ENCODE peak calls at places on chromosomes 16 and 17, in seven cellular contexts. One of them, this sample, is unnamed.

GRCh38 chr17:51833045-51833444 is 325.5 kb downstream of the CA10 start:
- DNase-seq in fibroblast of pulmonary artery: no peak
- DNase-seq in mesothelial cell of epicardium: no peak
- DNase-seq in BJ: no peak
- DNase-seq in cardiac fibroblast: no peak
- DNase-seq in upper lobe of right lung: no peak
- DNase-seq in fibroblast of the aortic adventitia: no peak
- DNase-seq in this sample: no peak

GRCh38 chr16:72974142-72974769 is 73.7 kb downstream of the ZFHX3 start:
- DNase-seq in fibroblast of pulmonary artery: peak; percentile 25
- DNase-seq in upper lobe of right lung: no peak
- DNase-seq in fibroblast of the aortic adventitia: no peak
- DNase-seq in mesothelial cell of epicardium: no peak
- DNase-seq in cardiac fibroblast: peak; percentile 44
- DNase-seq in BJ: no peak
- DNase-seq in this sample: no peak

GRCh38 chr17:33521784-33522183 is 228.7 kb upstream of the ASIC2 start:
- DNase-seq in upper lobe of right lung: no peak
- DNase-seq in fibroblast of the aortic adventitia: no peak
- DNase-seq in BJ: no peak
- DNase-seq in cardiac fibroblast: no peak
- DNase-seq in mesothelial cell of epicardium: no peak
- DNase-seq in fibroblast of pulmonary artery: no peak
- DNase-seq in this sample: peak; percentile 70

GRCh38 chr17:1005361-1005946 is 8.5 kb downstream of the TIMM22 start:
- DNase-seq in mesothelial cell of epicardium: no peak
- DNase-seq in cardiac fibroblast: peak; percentile 83
- DNase-seq in fibroblast of pulmonary artery: peak; percentile 74
- DNase-seq in fibroblast of the aortic adventitia: peak; percentile 74
- DNase-seq in upper lobe of right lung: no peak
- DNase-seq in BJ: no peak
- DNase-seq in this sample: no peak

GRCh38 chr17:28950017-28950751 is 1.1 kb downstream of the PHF12 start:
- DNase-seq in cardiac fibroblast: peak; percentile 52
- DNase-seq in fibroblast of the aortic adventitia: peak; percentile 43
- DNase-seq in fibroblast of pulmonary artery: peak; percentile 48
- DNase-seq in mesothelial cell of epicardium: no peak
- DNase-seq in upper lobe of right lung: peak; percentile 81
- DNase-seq in BJ: no peak
- DNase-seq in this sample: peak; percentile 50

GRCh38 chr16:88628512-88628974 is 9.8 kb upstream of the IL17C start:
- DNase-seq in fibroblast of the aortic adventitia: no peak
- DNase-seq in upper lobe of right lung: no peak
- DNase-seq in BJ: no peak
- DNase-seq in cardiac fibroblast: no peak
- DNase-seq in mesothelial cell of epicardium: no peak
- DNase-seq in fibroblast of pulmonary artery: no peak
- DNase-seq in this sample: peak; percentile 79

GRCh38 chr16:3842994-3843393 is 37.5 kb downstream of the CREBBP start:
- DNase-seq in cardiac fibroblast: peak; percentile 56
- DNase-seq in fibroblast of the aortic adventitia: peak; percentile 85
- DNase-seq in BJ: no peak
- DNase-seq in mesothelial cell of epicardium: no peak
- DNase-seq in fibroblast of pulmonary artery: peak; percentile 36
- DNase-seq in upper lobe of right lung: no peak
- DNase-seq in this sample: no peak

GRCh38 chr16:57609541-57610401 is 18.7 kb upstream of the ADGRG1 start:
- DNase-seq in BJ: no peak
- DNase-seq in upper lobe of right lung: peak; percentile 49
- DNase-seq in fibroblast of pulmonary artery: peak; percentile 54
- DNase-seq in cardiac fibroblast: peak; percentile 56
- DNase-seq in mesothelial cell of epicardium: no peak
- DNase-seq in fibroblast of the aortic adventitia: peak; percentile 65
- DNase-seq in this sample: no peak

GRCh38 chr16:30065943-30066881 is 652 bp downstream of the ALDOA start:
- DNase-seq in fibroblast of the aortic adventitia: peak; percentile 59
- DNase-seq in fibroblast of pulmonary artery: peak; percentile 72
- DNase-seq in mesothelial cell of epicardium: no peak
- DNase-seq in BJ: no peak
- DNase-seq in cardiac fibroblast: peak; percentile 70
- DNase-seq in upper lobe of right lung: peak; percentile 84
- DNase-seq in this sample: no peak

GRCh38 chr16:64910351-64910750 is 211.5 kb downstream of the CDH11 start:
- DNase-seq in fibroblast of pulmonary artery: peak; percentile 95
- DNase-seq in mesothelial cell of epicardium: no peak
- DNase-seq in upper lobe of right lung: no peak
- DNase-seq in fibroblast of the aortic adventitia: peak; percentile 93
- DNase-seq in cardiac fibroblast: peak; percentile 90
- DNase-seq in BJ: peak; percentile 31
- DNase-seq in this sample: no peak

DNA sequence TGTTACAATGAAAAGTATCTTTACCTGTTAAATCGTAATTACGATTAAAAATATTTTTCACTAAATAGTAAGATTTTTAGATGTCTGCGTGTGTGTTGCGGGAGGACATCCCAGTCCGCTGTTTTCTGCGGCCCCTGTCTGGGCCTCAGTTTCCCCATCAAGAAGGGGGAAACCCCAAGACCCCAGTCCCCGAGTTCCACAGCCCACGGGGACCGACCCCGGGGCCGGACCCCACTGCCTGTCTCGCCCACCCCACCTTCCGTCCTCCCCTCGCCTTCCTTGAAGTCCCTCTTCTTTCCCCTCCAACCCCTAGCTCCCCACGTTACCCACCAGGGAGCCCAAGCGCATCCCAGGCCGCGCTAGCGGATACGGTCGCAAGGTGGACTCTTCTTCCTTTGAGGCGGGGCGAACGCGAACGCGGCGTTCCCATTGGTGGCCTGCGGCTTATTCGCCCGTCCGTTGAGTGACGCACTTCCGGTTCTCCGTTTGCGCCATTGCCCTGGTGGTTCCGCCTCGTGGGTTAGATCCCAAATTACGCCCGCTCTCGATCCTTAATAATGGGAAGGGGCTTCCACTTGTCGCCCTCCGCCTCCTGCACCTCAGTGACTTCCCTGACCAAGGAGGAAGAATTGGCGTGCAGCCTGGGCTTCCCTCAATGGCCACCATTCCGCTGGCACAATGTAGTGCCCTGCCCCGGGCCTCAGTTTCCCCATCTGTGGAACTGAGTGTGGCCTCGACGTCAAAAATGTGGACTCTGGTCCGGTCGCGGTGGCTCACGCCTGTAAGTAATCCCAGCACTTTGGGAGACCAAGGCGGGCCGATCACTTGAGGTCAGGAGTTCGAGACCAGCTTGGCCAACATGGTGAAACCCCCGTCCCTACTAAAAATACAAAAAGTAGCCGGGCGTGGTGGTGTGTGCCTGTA is at the start of gene NSMCE1:
- DNase-seq in mesothelial cell of epicardium: peak; percentile 72
- DNase-seq in fibroblast of the aortic adventitia: peak; percentile 97
- DNase-seq in cardiac fibroblast: peak; percentile 97
- DNase-seq in upper lobe of right lung: peak; percentile 99
- DNase-seq in BJ: peak; percentile 66
- DNase-seq in fibroblast of pulmonary artery: peak; percentile 97
- DNase-seq in this sample: peak; percentile 91
- TF ChIP-seq CTCF in mesothelial cell of epicardium: no peak
- TF ChIP-seq CTCF in fibroblast of the aortic adventitia: peak; percentile 41
- TF ChIP-seq CTCF in cardiac fibroblast: peak; percentile 33
- TF ChIP-seq CTCF in upper lobe of right lung: peak; percentile 21
- TF ChIP-seq CTCF in BJ: peak; percentile 43
- TF ChIP-seq CTCF in fibroblast of pulmonary artery: peak; percentile 16
- TF ChIP-seq CTCF in this sample: no peak

GRCh38 chr17:65052585-65052984 is 4.0 kb downstream of the GNA13 start:
- DNase-seq in mesothelial cell of epicardium: no peak
- DNase-seq in upper lobe of right lung: no peak
- DNase-seq in cardiac fibroblast: no peak
- DNase-seq in fibroblast of the aortic adventitia: no peak
- DNase-seq in fibroblast of pulmonary artery: no peak
- DNase-seq in BJ: no peak
- DNase-seq in this sample: no peak
- TF ChIP-seq CTCF in mesothelial cell of epicardium: no peak
- TF ChIP-seq CTCF in upper lobe of right lung: no peak
- TF ChIP-seq CTCF in cardiac fibroblast: no peak
- TF ChIP-seq CTCF in fibroblast of the aortic adventitia: no peak
- TF ChIP-seq CTCF in fibroblast of pulmonary artery: no peak
- TF ChIP-seq CTCF in BJ: no peak
- TF ChIP-seq CTCF in this sample: no peak

GRCh38 chr16:20355114-20355782 is 2.7 kb upstream of the UMOD start:
- DNase-seq in upper lobe of right lung: no peak
- DNase-seq in fibroblast of the aortic adventitia: no peak
- DNase-seq in BJ: no peak
- DNase-seq in cardiac fibroblast: no peak
- DNase-seq in mesothelial cell of epicardium: no peak
- DNase-seq in fibroblast of pulmonary artery: no peak
- DNase-seq in this sample: no peak

GRCh38 chr16:20364051-20364450 is 11.5 kb upstream of the UMOD start:
- DNase-seq in upper lobe of right lung: no peak
- DNase-seq in fibroblast of the aortic adventitia: no peak
- DNase-seq in BJ: no peak
- DNase-seq in fibroblast of pulmonary artery: no peak
- DNase-seq in mesothelial cell of epicardium: no peak
- DNase-seq in cardiac fibroblast: no peak
- DNase-seq in this sample: no peak

GRCh38 chr16:20363191-20363590 is 10.7 kb upstream of the UMOD start:
- DNase-seq in mesothelial cell of epicardium: no peak
- DNase-seq in cardiac fibroblast: no peak
- DNase-seq in fibroblast of pulmonary artery: no peak
- DNase-seq in upper lobe of right lung: no peak
- DNase-seq in fibroblast of the aortic adventitia: no peak
- DNase-seq in BJ: no peak
- DNase-seq in this sample: no peak

DNA sequence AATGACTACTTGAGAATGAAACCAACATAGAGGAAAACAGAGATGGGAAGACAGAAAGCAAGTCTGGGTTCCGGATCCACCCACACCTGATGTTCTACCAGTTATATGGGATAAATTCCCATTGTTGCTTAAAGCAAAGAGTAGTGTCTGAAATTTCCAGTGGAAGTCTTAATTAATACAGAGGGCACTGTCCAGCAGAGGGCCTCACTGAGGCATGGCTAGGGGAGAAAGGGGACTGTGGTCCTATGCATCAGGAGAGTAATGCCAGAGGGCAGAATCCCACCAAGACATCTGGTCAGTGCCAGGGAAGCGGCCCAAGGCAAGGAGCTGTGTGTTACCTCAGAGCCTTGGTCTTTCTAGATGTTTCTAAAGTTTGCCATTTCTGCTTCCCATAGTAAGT is 7.5 kb upstream of the UMOD start:
- DNase-seq in cardiac fibroblast: no peak
- DNase-seq in upper lobe of right lung: no peak
- DNase-seq in BJ: no peak
- DNase-seq in fibroblast of pulmonary artery: no peak
- DNase-seq in fibroblast of the aortic adventitia: no peak
- DNase-seq in mesothelial cell of epicardium: no peak
- DNase-seq in this sample: peak; percentile 46
- TF ChIP-seq CTCF in cardiac fibroblast: no peak
- TF ChIP-seq CTCF in upper lobe of right lung: peak; percentile 18
- TF ChIP-seq CTCF in BJ: no peak
- TF ChIP-seq CTCF in fibroblast of pulmonary artery: no peak
- TF ChIP-seq CTCF in fibroblast of the aortic adventitia: no peak
- TF ChIP-seq CTCF in mesothelial cell of epicardium: no peak
- TF ChIP-seq CTCF in this sample: peak; percentile 32

DNA sequence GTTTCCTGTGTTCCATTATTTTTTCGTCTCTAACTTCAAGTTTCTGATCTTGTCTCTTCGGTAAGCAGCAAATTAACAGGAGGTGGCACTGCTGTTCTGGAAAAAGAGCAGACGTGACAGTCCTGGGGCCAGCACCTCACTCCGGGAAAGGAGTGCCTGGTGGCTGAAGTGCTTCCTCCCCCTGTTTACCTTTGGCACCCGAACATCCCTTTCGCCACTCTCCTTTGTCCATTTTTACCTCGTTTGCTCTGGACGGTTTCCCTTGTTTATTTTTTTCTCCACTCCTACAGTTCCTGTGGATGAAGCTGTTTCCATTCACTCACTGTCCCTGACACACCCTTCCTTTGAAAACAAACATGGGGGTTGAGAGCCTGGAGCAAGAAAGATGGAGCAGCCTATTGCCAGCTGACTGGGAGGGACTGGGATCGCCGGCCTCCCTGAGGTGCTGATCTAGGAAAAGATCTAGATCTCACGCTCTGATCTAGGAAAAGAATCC is 12.6 kb downstream of the SAP30BP start:
- DNase-seq in cardiac fibroblast: peak; percentile 59
- DNase-seq in fibroblast of the aortic adventitia: no peak
- DNase-seq in fibroblast of pulmonary artery: peak; percentile 51
- DNase-seq in BJ: peak; percentile 51
- DNase-seq in upper lobe of right lung: no peak
- DNase-seq in mesothelial cell of epicardium: no peak
- DNase-seq in this sample: no peak
- TF ChIP-seq CTCF in cardiac fibroblast: peak; percentile 16
- TF ChIP-seq CTCF in fibroblast of the aortic adventitia: no peak
- TF ChIP-seq CTCF in fibroblast of pulmonary artery: peak; percentile 17
- TF ChIP-seq CTCF in BJ: peak; percentile 34
- TF ChIP-seq CTCF in upper lobe of right lung: peak; percentile 42
- TF ChIP-seq CTCF in mesothelial cell of epicardium: no peak
- TF ChIP-seq CTCF in this sample: no peak

DNA sequence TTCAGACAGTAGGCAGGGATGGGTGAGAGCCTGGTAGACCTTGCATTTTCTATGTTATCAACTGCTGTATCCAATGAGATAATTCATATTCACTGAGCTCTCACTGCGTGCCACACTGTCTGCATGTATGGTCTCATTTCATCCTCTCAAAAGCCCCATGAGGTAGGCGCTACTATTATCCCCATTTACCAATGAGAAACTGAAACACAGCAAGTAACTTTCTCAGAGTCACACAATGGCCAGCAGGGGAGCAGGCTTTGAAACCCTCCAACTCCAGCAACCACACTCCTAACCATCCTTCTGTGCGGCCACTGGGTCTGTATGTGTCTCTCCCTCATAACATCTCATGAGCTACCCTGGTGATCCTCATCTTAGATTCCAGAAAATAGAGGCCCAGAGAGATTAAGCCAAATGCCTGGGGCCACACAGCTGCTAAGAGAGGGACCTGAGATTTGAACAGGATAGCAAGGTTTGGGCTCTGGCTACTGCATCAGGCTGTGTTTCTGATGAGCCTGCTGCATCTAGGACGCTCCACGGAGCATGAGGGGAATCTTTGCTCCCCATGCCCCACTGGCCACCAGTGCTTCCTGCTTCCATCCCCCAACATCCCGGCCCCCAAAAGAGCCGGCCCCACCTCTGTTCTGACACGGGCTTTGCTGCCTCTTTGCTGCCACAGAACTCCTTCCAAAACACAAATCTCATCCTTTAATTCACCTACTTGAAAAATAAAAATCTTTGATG is 3.2 kb downstream of the CCR7 start:
- DNase-seq in cardiac fibroblast: no peak
- DNase-seq in fibroblast of the aortic adventitia: no peak
- DNase-seq in upper lobe of right lung: peak; percentile 51
- DNase-seq in mesothelial cell of epicardium: peak; percentile 2
- DNase-seq in fibroblast of pulmonary artery: no peak
- DNase-seq in BJ: no peak
- DNase-seq in this sample: no peak
- TF ChIP-seq CTCF in cardiac fibroblast: peak; percentile 43
- TF ChIP-seq CTCF in fibroblast of the aortic adventitia: peak; percentile 26
- TF ChIP-seq CTCF in upper lobe of right lung: no peak
- TF ChIP-seq CTCF in mesothelial cell of epicardium: peak; percentile 11
- TF ChIP-seq CTCF in fibroblast of pulmonary artery: peak; percentile 31
- TF ChIP-seq CTCF in BJ: peak; percentile 19
- TF ChIP-seq CTCF in this sample: no peak

This sample was measured in endothelial cell.